ENCODE peak calls at places on chromosomes 2 and 18, in eight cellular contexts. U is A549, P is tibial artery, V is endothelial cell, J is left lung, A is WTC11, S is GM20000, O is fibroblast of lung. H is an unnamed sample.

GRCh38 chr2:174959787-174960186 is 45.4 kb downstream of the CHN1 start:
- DNase-seq in P (no peak), U (no peak), V (no peak), A (no peak), S (no peak), J (no peak), O (no peak), H (peak; percentile 25)

GRCh38 chr2:85717308-85718005 is 23.3 kb downstream of the GNLY start:
- DNase-seq in V (no peak), P (no peak), S (no peak), O (peak; percentile 43), J (no peak), A (no peak), U (no peak), H (no peak)

GRCh38 chr18:32906506-32907214 is 133.8 kb upstream of the KLHL14 start:
- DNase-seq in P (no peak), V (no peak), U (no peak), S (no peak), A (no peak), O (peak; percentile 56), J (no peak), H (no peak)

GRCh38 chr18:59646946-59647307 is 50.3 kb downstream of the CCBE1 start:
- DNase-seq in P (no peak), U (no peak), J (no peak), A (no peak), O (no peak), V (no peak), S (no peak), H (no peak)

GRCh38 chr2:179853108-179853507 is 8.3 kb downstream of the ZNF385B start:
- DNase-seq in J (no peak), P (no peak), S (no peak), V (no peak), U (no peak), O (no peak), A (no peak), H (no peak)

GRCh38 chr2:25228848-25229674 is 60.7 kb upstream of the POMC start:
- DNase-seq in J (peak; percentile 78), O (peak; percentile 75), S (peak; percentile 69), P (peak; percentile 62), A (peak; percentile 87), U (peak; percentile 97), V (peak; percentile 77), H (peak; percentile 76)

GRCh38 chr2:157093666-157094065 is 163.8 kb upstream of the GALNT5 start:
- DNase-seq in P (no peak), S (no peak), V (no peak), O (no peak), U (no peak), J (no peak), A (no peak), H (no peak)

GRCh38 chr2:129438501-129439057 is 540.9 kb upstream of the RAB6C start:
- DNase-seq in V (no peak), U (no peak), S (no peak), J (no peak), A (no peak), O (no peak), P (no peak), H (no peak)

GRCh38 chr2:26900831-26901321 is 52.9 kb downstream of the DPYSL5 start:
- DNase-seq in A (no peak), J (no peak), P (no peak), V (no peak), S (no peak), U (no peak), O (no peak), H (peak; percentile 35)

GRCh38 chr2:131417886-131418285 is 53.9 kb upstream of the RAB6D start:
- DNase-seq in P (no peak), A (no peak), U (no peak), O (no peak), J (no peak), V (no peak), S (no peak), H (no peak)
- TF ChIP-seq CTCF in P (no peak), A (no peak), U (no peak), O (no peak), J (no peak), V (no peak), S (no peak), H (no peak)

GRCh38 chr18:45019469-45019868 is 338.8 kb downstream of the SETBP1 start:
- DNase-seq in O (no peak), U (no peak), V (no peak), A (no peak), J (no peak), S (no peak), P (no peak), H (no peak)

GRCh38 chr18:45008694-45009372 is 328.1 kb downstream of the SETBP1 start:
- DNase-seq in U (no peak), P (no peak), V (no peak), J (peak; percentile 51), S (no peak), O (no peak), A (no peak), H (no peak)

GRCh38 chr18:45009766-45010165 is 329.1 kb downstream of the SETBP1 start:
- DNase-seq in S (no peak), U (no peak), A (no peak), J (no peak), P (no peak), O (peak; percentile 2), V (no peak), H (no peak)

GRCh38 chr18:45012286-45012685 is 331.6 kb downstream of the SETBP1 start:
- DNase-seq in O (peak; percentile 2), V (no peak), P (no peak), S (no peak), A (no peak), J (no peak), U (no peak), H (no peak)

DNA sequence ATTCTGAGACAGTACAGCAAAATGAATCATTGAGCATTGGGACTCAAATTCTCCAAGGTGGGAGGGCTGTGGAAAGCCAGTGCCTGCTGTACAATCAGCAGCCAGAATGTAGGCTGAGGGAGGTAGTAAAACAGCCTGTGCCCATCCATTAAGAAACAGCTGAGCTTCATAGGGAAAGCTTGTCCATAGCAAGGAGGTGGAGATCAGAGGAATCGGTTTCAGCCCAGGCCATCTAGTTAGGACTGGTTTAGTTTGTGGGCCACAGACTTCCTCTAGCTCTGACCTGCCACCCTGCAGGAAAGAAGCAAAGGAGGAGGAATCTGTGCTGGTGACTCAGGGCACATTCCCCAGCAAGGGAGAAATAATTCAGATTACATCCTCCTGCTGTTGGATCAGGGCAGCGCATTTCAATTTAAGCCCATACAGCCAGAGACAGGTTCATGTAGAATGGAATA is 333.4 kb downstream of the SETBP1 start:
- DNase-seq in O (peak; percentile 90), V (no peak), P (peak; percentile 35), S (no peak), U (peak; percentile 33), A (peak; percentile 57), J (no peak), H (no peak)
- TF ChIP-seq CTCF in O (peak; percentile 45), V (peak; percentile 33), P (peak; percentile 20), S (no peak), U (peak; percentile 17), A (no peak), J (no peak), H (no peak)

DNA sequence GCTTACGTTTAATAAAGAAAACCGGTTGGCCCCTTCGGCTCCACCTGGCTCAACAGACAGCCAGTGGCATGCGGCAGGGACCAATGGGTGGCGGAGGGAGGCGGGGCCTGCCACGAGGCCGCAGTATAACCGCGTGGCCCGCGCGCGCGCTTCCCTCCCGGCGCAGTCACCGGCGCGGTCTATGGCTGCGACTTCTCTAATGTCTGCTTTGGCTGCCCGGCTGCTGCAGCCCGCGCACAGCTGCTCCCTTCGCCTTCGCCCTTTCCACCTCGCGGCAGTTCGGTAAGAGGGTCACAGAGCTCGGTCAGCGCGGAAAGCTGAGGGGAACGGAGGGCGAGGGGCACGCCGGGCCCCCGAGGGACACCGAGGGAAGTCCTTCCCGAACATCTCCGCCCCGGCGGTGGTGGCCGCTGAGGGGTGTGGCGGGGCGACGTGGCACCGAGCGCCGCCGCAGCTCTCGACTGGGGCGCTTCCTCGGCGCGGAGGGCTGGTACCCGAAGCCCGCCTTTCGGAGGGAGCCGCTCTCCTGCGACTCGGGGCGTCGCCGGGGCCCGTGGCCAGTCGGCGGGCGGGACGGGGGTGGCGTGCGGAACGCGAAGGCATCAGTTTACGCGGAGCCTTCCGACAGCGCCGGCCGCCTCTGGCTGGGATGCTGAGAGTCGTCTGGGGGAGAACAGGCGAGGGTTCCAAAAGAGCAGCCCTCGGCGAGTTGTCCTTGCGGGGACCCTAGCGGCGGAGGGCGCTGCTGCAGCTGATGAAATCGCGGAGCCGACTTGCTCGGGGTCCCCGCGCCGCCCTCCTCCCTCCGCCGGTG is at the start of gene MTHFD2:
- DNase-seq in O (peak; percentile 98), A (peak; percentile 95), V (peak; percentile 91), U (peak; percentile 100), S (peak; percentile 96), P (peak; percentile 89), J (peak; percentile 98), H (peak; percentile 98)
- TF ChIP-seq CTCF in O (peak; percentile 71), A (peak; percentile 80), V (peak; percentile 85), U (peak; percentile 54), S (peak; percentile 68), P (peak; percentile 90), J (peak; percentile 61), H (peak; percentile 99)

DNA sequence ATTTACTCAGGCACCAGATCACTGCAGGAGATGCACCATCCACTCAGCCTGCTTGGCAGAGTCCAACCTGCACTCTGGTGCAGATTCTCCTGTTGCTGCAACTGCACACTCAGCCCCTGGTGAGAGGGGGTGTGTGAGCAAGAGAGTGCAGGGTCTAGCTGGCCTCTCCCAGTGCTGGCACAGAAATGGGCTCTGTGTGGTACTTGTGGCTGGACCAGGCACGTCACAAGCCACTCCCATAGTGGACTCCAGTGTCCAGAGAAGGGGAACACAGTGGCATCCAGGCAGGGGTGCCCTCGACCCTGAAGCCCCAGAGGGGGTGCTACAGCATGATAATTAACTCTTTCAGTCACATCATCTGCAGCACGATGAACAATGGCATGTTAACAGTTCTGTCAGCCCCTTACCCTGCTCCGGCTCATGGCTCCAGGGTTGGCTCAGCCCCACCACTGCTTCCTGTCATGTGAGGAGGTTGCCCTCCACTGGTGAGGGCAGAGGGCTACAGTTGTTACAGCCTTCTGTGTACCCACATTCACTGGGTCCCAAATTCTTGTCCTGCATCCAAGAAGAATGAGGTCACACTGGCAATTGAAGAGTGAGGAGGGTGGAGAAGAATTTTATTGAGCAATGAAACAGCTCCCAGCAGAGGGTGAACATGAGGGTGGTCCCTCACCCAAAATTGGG is 135.7 kb downstream of the EVA1A start:
- DNase-seq in A (peak; percentile 30), S (no peak), P (no peak), U (no peak), O (peak; percentile 32), V (no peak), J (peak; percentile 22), H (no peak)
- TF ChIP-seq CTCF in A (peak; percentile 38), S (no peak), P (no peak), U (peak; percentile 46), O (no peak), V (no peak), J (no peak), H (no peak)